ENCODE peak calls at places on chromosomes 5 and 9, in seven cellular contexts. W, U, T, A, X, N and J are unnamed samples.

GRCh38 chr5:10701567-10702039 is 59.4 kb downstream of the DAP start:
- DNase-seq in N (no peak), U (peak; percentile 50), X (peak; percentile 39), T (peak; percentile 39), W (peak; percentile 50), A (no peak), J (no peak)

GRCh38 chr9:87778996-87779395 is 53.1 kb downstream of the CTSL start:
- DNase-seq in W (no peak), A (no peak), T (no peak), N (no peak), U (no peak), X (no peak), J (no peak)

GRCh38 chr5:44719856-44720255 is 88.9 kb upstream of the MRPS30 start:
- DNase-seq in W (no peak), U (no peak), X (no peak), A (no peak), T (no peak), N (no peak), J (no peak)

GRCh38 chr9:8842402-8843193 is 1043.0 kb upstream of the DMAC1 start:
- DNase-seq in U (no peak), W (no peak), T (no peak), A (no peak), X (no peak), N (no peak), J (no peak)

GRCh38 chr5:7793861-7794260 is 57.1 kb downstream of the CFAP90 start:
- DNase-seq in A (no peak), U (no peak), W (no peak), X (no peak), T (no peak), N (no peak), J (no peak)

GRCh38 chr5:114898602-114899001 is 271.1 kb downstream of the TRIM36 start:
- DNase-seq in N (no peak), W (peak; percentile 25), A (no peak), T (no peak), U (no peak), X (no peak), J (no peak)

GRCh38 chr9:104871961-104872527 is 55.9 kb downstream of the ABCA1 start:
- DNase-seq in N (no peak), W (no peak), U (no peak), A (no peak), T (no peak), X (no peak), J (no peak)

GRCh38 chr9:124410321-124410913 is 4.8 kb downstream of the PSMB7 start:
- DNase-seq in T (no peak), X (no peak), A (no peak), N (no peak), W (no peak), U (no peak), J (no peak)

GRCh38 chr5:16577677-16578076 is 39.1 kb downstream of the RETREG1 start:
- DNase-seq in W (no peak), N (no peak), A (no peak), T (no peak), U (no peak), X (no peak), J (no peak)

GRCh38 chr5:75325242-75325641 is 11.8 kb upstream of the HMGCR start:
- DNase-seq in T (no peak), W (no peak), A (no peak), U (no peak), N (no peak), X (no peak), J (no peak)

GRCh38 chr5:168681556-168682183 is 102.5 kb upstream of the PANK3 start:
- DNase-seq in N (peak; percentile 33), X (no peak), T (no peak), U (peak; percentile 78), W (peak; percentile 9), A (no peak), J (no peak)

GRCh38 chr5:6181871-6182270 is 196.5 kb downstream of the MED10 start:
- DNase-seq in W (no peak), A (no peak), X (no peak), N (no peak), U (no peak), T (no peak), J (no peak)

GRCh38 chr5:6183391-6184390 is 194.7 kb downstream of the MED10 start:
- DNase-seq in U (no peak), W (no peak), T (no peak), X (no peak), A (no peak), N (no peak), J (no peak)

GRCh38 chr5:6180231-6180872 is 198.0 kb downstream of the MED10 start:
- DNase-seq in U (no peak), X (no peak), T (no peak), W (no peak), A (no peak), N (no peak), J (no peak)

GRCh38 chr5:6181147-6181729 is 197.1 kb downstream of the MED10 start:
- DNase-seq in N (no peak), W (peak; percentile 26), U (no peak), A (no peak), X (no peak), T (no peak), J (no peak)

DNA sequence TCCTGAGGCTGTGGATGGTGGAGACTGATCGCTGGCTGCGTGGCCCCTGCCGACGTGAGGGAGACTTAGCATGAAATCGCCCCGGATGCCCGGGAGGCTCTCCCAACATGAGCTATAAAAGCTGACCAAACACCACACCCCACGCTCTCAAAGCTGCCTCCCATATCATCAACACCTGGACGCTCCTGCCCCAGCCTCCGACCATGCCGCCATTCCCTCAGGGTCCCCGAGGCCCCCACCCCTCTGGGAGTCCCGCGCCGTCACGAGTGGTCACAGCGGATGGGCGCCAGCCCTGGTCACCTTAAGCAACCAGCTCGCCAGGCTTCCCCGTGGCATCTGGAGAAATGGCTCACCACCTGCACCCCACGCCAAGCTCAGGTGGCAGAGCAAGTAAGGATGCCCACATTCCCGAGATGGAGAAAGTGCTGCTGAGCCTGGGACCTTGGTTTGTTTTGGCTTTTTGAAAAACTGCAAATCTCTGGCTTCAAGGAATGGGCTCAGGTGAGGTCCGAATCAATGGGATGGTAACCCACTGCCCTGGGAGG is 196.0 kb downstream of the MED10 start:
- DNase-seq in U (no peak), T (no peak), W (no peak), N (no peak), A (no peak), X (no peak), J (no peak)
- H3K27ac ChIP-seq in U (no peak overlapping the region), T (no peak overlapping the region), W (no peak overlapping the region), N (no peak overlapping the region), A (no peak overlapping the region), X (no peak overlapping the region), J (no peak overlapping the region)

GRCh38 chr5:68548959-68549676 is 333.6 kb downstream of the PIK3R1 start:
- DNase-seq in N (no peak), W (no peak), X (no peak), T (no peak), A (no peak), U (no peak), J (no peak)
- H3K27ac ChIP-seq in N (no peak overlapping the region), W (no peak overlapping the region), X (no peak overlapping the region), T (no peak overlapping the region), A (no peak overlapping the region), U (no peak overlapping the region), J (no peak overlapping the region)

GRCh38 chr5:132102101-132102701 is 28.6 kb downstream of the CSF2 start:
- DNase-seq in A (no peak), X (no peak), U (peak; percentile 17), N (no peak), T (no peak), W (no peak), J (no peak)
- H3K27ac ChIP-seq in A (no peak overlapping the region), X (no peak overlapping the region), U (no peak overlapping the region), N (no peak overlapping the region), T (no peak overlapping the region), W (no peak overlapping the region), J (peak overlapping the region; percentile 66)

DNA sequence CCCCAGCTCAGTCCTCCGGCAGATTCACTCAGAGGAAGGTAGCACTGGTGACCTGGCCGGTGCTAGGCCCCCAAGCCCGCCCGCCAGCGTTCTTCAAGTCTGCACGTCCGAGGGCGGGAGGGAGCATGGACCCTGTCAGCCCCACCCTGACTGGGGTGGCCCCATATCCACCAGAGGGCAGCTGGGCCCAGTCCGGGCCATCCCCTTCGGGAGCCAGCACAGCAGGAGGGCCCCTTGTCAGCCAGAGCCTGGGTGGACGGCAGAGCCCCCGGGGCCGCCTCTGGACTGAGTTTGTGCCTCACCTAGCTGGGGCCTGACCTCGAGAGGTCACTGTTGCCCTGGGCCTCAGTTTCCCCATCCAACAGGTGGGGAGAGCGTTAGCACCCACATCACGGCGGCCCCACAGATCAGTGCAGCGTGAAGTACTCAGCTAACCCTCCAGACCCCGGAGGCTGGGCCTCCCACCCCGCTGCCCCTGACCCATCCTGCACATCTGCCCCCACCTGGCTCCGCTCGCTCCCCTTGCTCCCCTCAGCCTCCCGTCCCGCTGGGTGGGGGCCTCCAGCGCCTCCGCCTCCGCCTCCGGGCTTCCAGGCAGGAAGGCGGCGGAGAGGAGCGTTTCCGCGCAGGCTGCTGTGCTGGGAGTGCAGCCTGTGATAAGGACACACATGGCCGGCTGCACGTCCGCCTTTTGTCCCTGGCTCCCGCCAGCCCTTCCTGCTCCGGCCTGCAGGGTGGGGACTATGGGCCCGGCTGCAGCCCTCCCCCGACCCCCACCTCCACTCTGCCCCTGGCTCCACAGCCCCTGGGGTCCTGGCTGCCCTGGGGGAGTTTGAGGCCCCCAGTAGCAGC is 16.6 kb upstream of the EGFL7 start:
- DNase-seq in A (no peak), N (no peak), W (peak; percentile 74), U (no peak), X (no peak), T (peak; percentile 18), J (no peak)
- H3K27ac ChIP-seq in A (peak overlapping the region; percentile 83), N (no peak overlapping the region), W (no peak overlapping the region), U (no peak overlapping the region), X (no peak overlapping the region), T (no peak overlapping the region), J (no peak overlapping the region)

GRCh38 chr9:22204240-22204639 is 195.1 kb upstream of the CDKN2B start:
- DNase-seq in X (no peak), N (no peak), W (no peak), U (no peak), T (no peak), A (no peak), J (no peak)
- H3K27ac ChIP-seq in X (no peak overlapping the region), N (no peak overlapping the region), W (no peak overlapping the region), U (no peak overlapping the region), T (no peak overlapping the region), A (no peak overlapping the region), J (no peak overlapping the region)

DNA sequence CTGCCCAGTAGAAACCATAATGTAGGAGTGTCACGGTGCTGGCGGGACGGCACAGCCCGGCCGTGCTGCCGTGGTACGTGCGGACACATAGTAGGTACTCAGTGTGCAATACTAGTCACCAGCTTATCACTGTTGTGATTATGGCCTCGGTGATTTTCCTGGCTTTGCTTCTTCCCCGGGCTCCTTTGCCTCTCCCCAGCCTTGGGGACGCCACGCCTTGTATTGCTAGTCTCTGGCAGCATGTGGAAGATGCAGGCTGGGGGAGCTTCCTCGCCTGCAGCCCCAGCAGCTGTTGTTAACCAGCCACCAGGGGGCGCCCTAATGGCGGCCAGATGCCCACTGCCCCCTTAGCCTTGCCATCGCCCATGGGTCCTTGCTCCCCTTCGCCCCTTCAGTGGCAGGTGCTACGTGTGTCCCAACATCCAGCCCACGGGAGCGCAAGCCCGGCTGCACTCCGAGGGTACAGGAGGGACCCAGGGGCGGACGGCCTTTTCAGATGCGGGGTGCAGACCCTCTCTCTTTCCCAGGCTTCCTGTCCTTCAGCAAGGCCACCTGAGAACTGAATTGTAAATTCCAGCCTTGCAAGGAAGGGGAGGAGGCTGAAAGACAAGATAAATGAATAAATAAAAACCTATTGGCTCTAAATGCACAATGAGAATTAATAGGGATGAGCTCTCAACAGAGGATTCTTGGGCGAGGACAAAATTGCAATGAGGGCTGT is 8.0 kb downstream of the NTNG2 start:
- DNase-seq in N (no peak), A (peak; percentile 56), W (peak; percentile 88), U (peak; percentile 82), T (peak; percentile 57), X (peak; percentile 42), J (peak; percentile 48)
- H3K27ac ChIP-seq in N (no peak overlapping the region), A (no peak overlapping the region), W (no peak overlapping the region), U (no peak overlapping the region), T (no peak overlapping the region), X (no peak overlapping the region), J (no peak overlapping the region)